ENCODE peak calls at places on chromosome 10, in six cellular contexts. One of them, this sample, is unnamed.

GRCh38 chr10:120181154-120181553 is 275.9 kb upstream of the PLPP4 start:
- DNase-seq in Right ventricle myocardium inferior: no peak
- DNase-seq in stimulated activated CD8-positive, alpha-beta memory T cell treated with anti-CD3 and anti-CD28 coated beads, Interleukin-15, amount 100 ng/mL, for 24 hours: no peak
- DNase-seq in G401: no peak
- DNase-seq in ELF-1: no peak
- DNase-seq in uterus: no peak
- DNase-seq in this sample: no peak

GRCh38 chr10:103605359-103606156 is 112.1 kb downstream of the NEURL1 start:
- DNase-seq in G401: peak; percentile 51
- DNase-seq in Right ventricle myocardium inferior: no peak
- DNase-seq in ELF-1: peak; percentile 67
- DNase-seq in uterus: peak; percentile 76
- DNase-seq in stimulated activated CD8-positive, alpha-beta memory T cell treated with anti-CD3 and anti-CD28 coated beads, Interleukin-15, amount 100 ng/mL, for 24 hours: no peak
- DNase-seq in this sample: peak; percentile 50

GRCh38 chr10:124654686-124655085 is 89.5 kb downstream of the FAM53B start:
- DNase-seq in stimulated activated CD8-positive, alpha-beta memory T cell treated with anti-CD3 and anti-CD28 coated beads, Interleukin-15, amount 100 ng/mL, for 24 hours: no peak
- DNase-seq in G401: no peak
- DNase-seq in ELF-1: no peak
- DNase-seq in uterus: no peak
- DNase-seq in Right ventricle myocardium inferior: no peak
- DNase-seq in this sample: no peak

GRCh38 chr10:43227911-43228782 is 38.7 kb downstream of the RASGEF1A start:
- DNase-seq in stimulated activated CD8-positive, alpha-beta memory T cell treated with anti-CD3 and anti-CD28 coated beads, Interleukin-15, amount 100 ng/mL, for 24 hours: no peak
- DNase-seq in Right ventricle myocardium inferior: peak; percentile 63
- DNase-seq in G401: no peak
- DNase-seq in uterus: peak; percentile 6
- DNase-seq in ELF-1: no peak
- DNase-seq in this sample: no peak

GRCh38 chr10:79070091-79070610 is 1.4 kb downstream of the ZMIZ1 start:
- DNase-seq in G401: no peak
- DNase-seq in Right ventricle myocardium inferior: peak; percentile 80
- DNase-seq in stimulated activated CD8-positive, alpha-beta memory T cell treated with anti-CD3 and anti-CD28 coated beads, Interleukin-15, amount 100 ng/mL, for 24 hours: no peak
- DNase-seq in uterus: peak; percentile 48
- DNase-seq in ELF-1: peak; percentile 52
- DNase-seq in this sample: no peak

GRCh38 chr10:70934701-70935100 is 46.3 kb upstream of the PCBD1 start:
- DNase-seq in G401: no peak
- DNase-seq in stimulated activated CD8-positive, alpha-beta memory T cell treated with anti-CD3 and anti-CD28 coated beads, Interleukin-15, amount 100 ng/mL, for 24 hours: no peak
- DNase-seq in ELF-1: no peak
- DNase-seq in uterus: no peak
- DNase-seq in Right ventricle myocardium inferior: no peak
- DNase-seq in this sample: no peak

GRCh38 chr10:10460452-10460851 is 557.2 kb upstream of the CELF2 start:
- DNase-seq in stimulated activated CD8-positive, alpha-beta memory T cell treated with anti-CD3 and anti-CD28 coated beads, Interleukin-15, amount 100 ng/mL, for 24 hours: no peak
- DNase-seq in uterus: no peak
- DNase-seq in Right ventricle myocardium inferior: no peak
- DNase-seq in ELF-1: no peak
- DNase-seq in G401: no peak
- DNase-seq in this sample: no peak

GRCh38 chr10:21702633-21703111 is 168.6 kb downstream of the MLLT10 start:
- DNase-seq in G401: no peak
- DNase-seq in ELF-1: no peak
- DNase-seq in uterus: no peak
- DNase-seq in Right ventricle myocardium inferior: no peak
- DNase-seq in stimulated activated CD8-positive, alpha-beta memory T cell treated with anti-CD3 and anti-CD28 coated beads, Interleukin-15, amount 100 ng/mL, for 24 hours: no peak
- DNase-seq in this sample: no peak

GRCh38 chr10:6002809-6003500 is 25.6 kb upstream of the IL15RA start:
- DNase-seq in Right ventricle myocardium inferior: no peak
- DNase-seq in G401: no peak
- DNase-seq in uterus: no peak
- DNase-seq in stimulated activated CD8-positive, alpha-beta memory T cell treated with anti-CD3 and anti-CD28 coated beads, Interleukin-15, amount 100 ng/mL, for 24 hours: no peak
- DNase-seq in ELF-1: no peak
- DNase-seq in this sample: no peak

GRCh38 chr10:68348265-68348741 is 15.6 kb upstream of the PBLD start:
- DNase-seq in ELF-1: peak; percentile 65
- DNase-seq in Right ventricle myocardium inferior: no peak
- DNase-seq in stimulated activated CD8-positive, alpha-beta memory T cell treated with anti-CD3 and anti-CD28 coated beads, Interleukin-15, amount 100 ng/mL, for 24 hours: no peak
- DNase-seq in G401: peak; percentile 61
- DNase-seq in uterus: no peak
- DNase-seq in this sample: no peak

GRCh38 chr10:28664369-28664740 is 13.0 kb upstream of the BAMBI start:
- DNase-seq in G401: no peak
- DNase-seq in stimulated activated CD8-positive, alpha-beta memory T cell treated with anti-CD3 and anti-CD28 coated beads, Interleukin-15, amount 100 ng/mL, for 24 hours: no peak
- DNase-seq in Right ventricle myocardium inferior: no peak
- DNase-seq in ELF-1: no peak
- DNase-seq in uterus: no peak
- DNase-seq in this sample: no peak